ENCODE peak calls at places on chromosomes 7 and 10, in six cellular contexts. One of them, this sample, is unnamed. For H3K4me1, the result is how much of the 10 kb centered on the place peaks cover.

GRCh38 chr10:70538731-70539338 is 60.3 kb downstream of the PALD1 start:
- DNase-seq in Peyer's patch: no peak
- DNase-seq in A549: no peak
- DNase-seq in aorta: no peak
- DNase-seq in kidney: no peak
- DNase-seq in heart right ventricle: no peak
- DNase-seq in this sample: no peak

GRCh38 chr7:97179454-97180104 is 62.1 kb downstream of the SDHAF3 start:
- DNase-seq in Peyer's patch: peak
- DNase-seq in A549: peak
- DNase-seq in aorta: peak
- DNase-seq in kidney: no peak
- DNase-seq in heart right ventricle: no peak
- DNase-seq in this sample: no peak

GRCh38 chr10:104036518-104037260 is 49.0 kb downstream of the COL17A1 start:
- DNase-seq in Peyer's patch: no peak
- DNase-seq in A549: no peak
- DNase-seq in aorta: no peak
- DNase-seq in kidney: no peak
- DNase-seq in heart right ventricle: no peak
- DNase-seq in this sample: no peak

GRCh38 chr10:130737622-130738021 is 573.9 kb downstream of the TCERG1L start:
- DNase-seq in Peyer's patch: no peak
- DNase-seq in A549: no peak
- DNase-seq in aorta: no peak
- DNase-seq in kidney: peak
- DNase-seq in heart right ventricle: no peak
- DNase-seq in this sample: no peak

GRCh38 chr10:117306674-117307073 is 65.8 kb downstream of the SLC18A2 start:
- DNase-seq in Peyer's patch: no peak
- DNase-seq in A549: no peak
- DNase-seq in aorta: no peak
- DNase-seq in kidney: no peak
- DNase-seq in heart right ventricle: no peak
- DNase-seq in this sample: no peak

GRCh38 chr10:120689766-120690539 is 161.2 kb upstream of the WDR11 start:
- DNase-seq in Peyer's patch: no peak
- DNase-seq in A549: no peak
- DNase-seq in aorta: no peak
- DNase-seq in kidney: no peak
- DNase-seq in heart right ventricle: no peak
- DNase-seq in this sample: no peak

GRCh38 chr7:96069361-96069760 is 252.5 kb downstream of the SLC25A13 start:
- DNase-seq in Peyer's patch: no peak
- DNase-seq in A549: no peak
- DNase-seq in aorta: no peak
- DNase-seq in kidney: no peak
- DNase-seq in heart right ventricle: no peak
- DNase-seq in this sample: no peak

GRCh38 chr10:86315543-86315942 is 51.1 kb downstream of the GRID1 start:
- DNase-seq in Peyer's patch: no peak
- DNase-seq in A549: no peak
- DNase-seq in aorta: no peak
- DNase-seq in kidney: no peak
- DNase-seq in heart right ventricle: no peak
- DNase-seq in this sample: no peak

GRCh38 chr10:3424102-3424803 is 251.7 kb upstream of the PITRM1 start:
- DNase-seq in Peyer's patch: no peak
- DNase-seq in A549: no peak
- DNase-seq in aorta: peak
- DNase-seq in kidney: no peak
- DNase-seq in heart right ventricle: peak
- DNase-seq in this sample: peak

GRCh38 chr7:128217972-128218652 is 23.0 kb upstream of the LEP start:
- DNase-seq in Peyer's patch: no peak
- DNase-seq in A549: peak
- DNase-seq in aorta: no peak
- DNase-seq in kidney: no peak
- DNase-seq in heart right ventricle: no peak
- DNase-seq in this sample: no peak

GRCh38 chr7:78792006-78792405 is 661.5 kb downstream of the MAGI2 start:
- DNase-seq in Peyer's patch: no peak
- DNase-seq in A549: no peak
- DNase-seq in aorta: no peak
- DNase-seq in kidney: no peak
- DNase-seq in heart right ventricle: no peak
- DNase-seq in this sample: no peak

GRCh38 chr10:131706952-131707351 is 193.9 kb upstream of the PPP2R2D start:
- DNase-seq in Peyer's patch: peak
- DNase-seq in A549: no peak
- DNase-seq in aorta: no peak
- DNase-seq in kidney: no peak
- DNase-seq in heart right ventricle: no peak
- DNase-seq in this sample: no peak

GRCh38 chr7:123627859-123628258 is 26.2 kb downstream of the ASB15 start:
- DNase-seq in Peyer's patch: no peak
- DNase-seq in A549: no peak
- DNase-seq in aorta: no peak
- DNase-seq in kidney: no peak
- DNase-seq in heart right ventricle: no peak
- DNase-seq in this sample: no peak

GRCh38 chr10:17217661-17218306 is 10.3 kb upstream of the VIM start:
- DNase-seq in Peyer's patch: no peak
- DNase-seq in A549: no peak
- DNase-seq in aorta: no peak
- DNase-seq in kidney: no peak
- DNase-seq in heart right ventricle: no peak
- DNase-seq in this sample: no peak

GRCh38 chr7:130387628-130388403 is 7.5 kb downstream of the CPA1 start:
- DNase-seq in Peyer's patch: no peak
- DNase-seq in A549: no peak
- DNase-seq in aorta: no peak
- DNase-seq in kidney: no peak
- DNase-seq in heart right ventricle: no peak
- DNase-seq in this sample: no peak

GRCh38 chr7:7422641-7423040 is 113.0 kb downstream of the COL28A1 start:
- DNase-seq in Peyer's patch: no peak
- DNase-seq in A549: no peak
- DNase-seq in aorta: no peak
- DNase-seq in kidney: no peak
- DNase-seq in heart right ventricle: no peak
- DNase-seq in this sample: no peak

GRCh38 chr10:118953999-118954398 is 75.5 kb upstream of the NANOS1 start:
- DNase-seq in Peyer's patch: no peak
- DNase-seq in A549: no peak
- DNase-seq in aorta: no peak
- DNase-seq in kidney: no peak
- DNase-seq in heart right ventricle: no peak
- DNase-seq in this sample: no peak

GRCh38 chr7:155189600-155189989 is 108.1 kb upstream of the INSIG1 start:
- DNase-seq in Peyer's patch: no peak
- DNase-seq in A549: no peak
- DNase-seq in aorta: no peak
- DNase-seq in kidney: no peak
- DNase-seq in heart right ventricle: no peak
- DNase-seq in this sample: no peak

GRCh38 chr7:142785841-142786250 is 15.1 kb downstream of the PRSS2 start:
- DNase-seq in Peyer's patch: peak
- DNase-seq in A549: no peak
- DNase-seq in aorta: no peak
- DNase-seq in kidney: no peak
- DNase-seq in heart right ventricle: no peak
- DNase-seq in this sample: no peak

GRCh38 chr7:44490351-44491200 is at the start of gene NUDCD3:
- DNase-seq in Peyer's patch: peak
- DNase-seq in A549: peak
- DNase-seq in aorta: peak
- DNase-seq in kidney: peak
- DNase-seq in heart right ventricle: peak
- DNase-seq in this sample: peak

GRCh38 chr10:48470115-48470892 is 134.6 kb downstream of the ARHGAP22 start:
- DNase-seq in Peyer's patch: peak
- DNase-seq in A549: no peak
- DNase-seq in aorta: no peak
- DNase-seq in kidney: peak
- DNase-seq in heart right ventricle: no peak
- DNase-seq in this sample: no peak

GRCh38 chr7:15554744-15555143 is 7.1 kb downstream of the AGMO start:
- DNase-seq in Peyer's patch: no peak
- DNase-seq in A549: no peak
- DNase-seq in aorta: no peak
- DNase-seq in kidney: no peak
- DNase-seq in heart right ventricle: no peak
- DNase-seq in this sample: no peak

GRCh38 chr10:129466703-129467345 is at the start of gene MGMT:
- DNase-seq in Peyer's patch: peak
- DNase-seq in A549: peak
- DNase-seq in aorta: peak
- DNase-seq in kidney: peak
- DNase-seq in heart right ventricle: peak
- DNase-seq in this sample: peak

GRCh38 chr7:107172318-107173032 is 3.7 kb downstream of the HBP1 start:
- DNase-seq in Peyer's patch: no peak
- DNase-seq in A549: no peak
- DNase-seq in aorta: no peak
- DNase-seq in kidney: no peak
- DNase-seq in heart right ventricle: no peak
- DNase-seq in this sample: no peak

GRCh38 chr7:107173691-107174406 is 5.0 kb downstream of the HBP1 start:
- DNase-seq in Peyer's patch: no peak
- DNase-seq in A549: no peak
- DNase-seq in aorta: no peak
- DNase-seq in kidney: no peak
- DNase-seq in heart right ventricle: no peak
- DNase-seq in this sample: no peak

GRCh38 chr7:107170051-107170661 is 1.4 kb downstream of the HBP1 start:
- DNase-seq in Peyer's patch: no peak
- DNase-seq in A549: no peak
- DNase-seq in aorta: no peak
- DNase-seq in kidney: no peak
- DNase-seq in heart right ventricle: no peak
- DNase-seq in this sample: no peak

GRCh38 chr7:107171496-107171895 is 2.7 kb downstream of the HBP1 start:
- DNase-seq in Peyer's patch: no peak
- DNase-seq in A549: no peak
- DNase-seq in aorta: no peak
- DNase-seq in kidney: peak
- DNase-seq in heart right ventricle: no peak
- DNase-seq in this sample: no peak

DNA sequence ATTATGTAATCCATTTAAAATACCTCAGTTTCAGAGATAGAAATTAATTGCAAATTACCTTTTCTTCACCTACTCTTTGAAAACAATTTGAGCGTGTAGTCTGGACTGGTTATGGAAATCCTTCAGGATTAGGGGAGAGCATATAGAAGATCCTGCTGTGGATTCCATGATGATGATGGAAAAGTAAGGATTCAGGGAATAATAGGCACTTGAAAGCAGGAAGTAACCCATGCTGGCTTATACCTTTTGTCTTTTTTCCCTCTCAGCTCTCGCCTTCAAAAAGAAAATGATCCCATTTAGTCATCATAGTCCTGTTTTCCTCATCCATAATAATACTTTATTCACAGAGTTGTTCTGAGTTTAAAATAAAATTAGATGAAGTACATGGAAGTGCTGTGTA is 4.4 kb downstream of the HBP1 start:
- DNase-seq in Peyer's patch: no peak
- DNase-seq in A549: no peak
- DNase-seq in aorta: no peak
- DNase-seq in kidney: no peak
- DNase-seq in heart right ventricle: no peak
- DNase-seq in this sample: no peak
- H3K4me1 ChIP-seq in Peyer's patch: under half
- H3K4me1 ChIP-seq in A549: under half
- H3K4me1 ChIP-seq in aorta: under half
- H3K4me1 ChIP-seq in kidney: under half
- H3K4me1 ChIP-seq in heart right ventricle: half or more
- H3K4me1 ChIP-seq in this sample: half or more

DNA sequence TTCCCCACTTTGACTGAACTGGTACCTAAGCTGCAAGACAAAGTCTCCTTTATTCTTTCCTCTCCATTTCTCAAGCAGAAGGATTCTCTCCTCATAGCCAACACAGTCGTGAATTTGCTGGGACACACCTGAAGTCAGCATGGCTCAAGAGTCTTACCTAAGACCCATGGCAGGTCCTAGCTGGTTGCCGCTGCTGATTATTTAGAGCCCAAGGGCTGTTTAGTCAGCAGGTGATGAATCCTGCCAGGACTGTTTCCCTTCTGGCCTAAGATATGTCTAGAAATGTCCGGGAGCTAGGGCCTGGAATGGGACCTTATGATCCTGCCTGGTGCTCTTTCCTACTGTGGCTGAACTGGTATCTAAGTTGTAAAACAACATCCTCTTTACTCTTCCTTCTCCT is 82.8 kb downstream of the AHCYL2 start:
- DNase-seq in Peyer's patch: no peak
- DNase-seq in A549: no peak
- DNase-seq in aorta: no peak
- DNase-seq in kidney: no peak
- DNase-seq in heart right ventricle: no peak
- DNase-seq in this sample: no peak
- H3K27ac ChIP-seq in Peyer's patch: no peak
- H3K27ac ChIP-seq in A549: no peak
- H3K27ac ChIP-seq in aorta: no peak
- H3K27ac ChIP-seq in kidney: no peak
- H3K27ac ChIP-seq in heart right ventricle: no peak
- H3K27ac ChIP-seq in this sample: no peak

GRCh38 chr7:138887085-138887705 is 89.2 kb upstream of the ATP6V0A4 start:
- DNase-seq in Peyer's patch: no peak
- DNase-seq in A549: no peak
- DNase-seq in aorta: no peak
- DNase-seq in kidney: no peak
- DNase-seq in heart right ventricle: no peak
- DNase-seq in this sample: no peak
- H3K4me1 ChIP-seq in Peyer's patch: under half
- H3K4me1 ChIP-seq in A549: under half
- H3K4me1 ChIP-seq in aorta: under half
- H3K4me1 ChIP-seq in kidney: under half
- H3K4me1 ChIP-seq in heart right ventricle: under half
- H3K4me1 ChIP-seq in this sample: under half

DNA sequence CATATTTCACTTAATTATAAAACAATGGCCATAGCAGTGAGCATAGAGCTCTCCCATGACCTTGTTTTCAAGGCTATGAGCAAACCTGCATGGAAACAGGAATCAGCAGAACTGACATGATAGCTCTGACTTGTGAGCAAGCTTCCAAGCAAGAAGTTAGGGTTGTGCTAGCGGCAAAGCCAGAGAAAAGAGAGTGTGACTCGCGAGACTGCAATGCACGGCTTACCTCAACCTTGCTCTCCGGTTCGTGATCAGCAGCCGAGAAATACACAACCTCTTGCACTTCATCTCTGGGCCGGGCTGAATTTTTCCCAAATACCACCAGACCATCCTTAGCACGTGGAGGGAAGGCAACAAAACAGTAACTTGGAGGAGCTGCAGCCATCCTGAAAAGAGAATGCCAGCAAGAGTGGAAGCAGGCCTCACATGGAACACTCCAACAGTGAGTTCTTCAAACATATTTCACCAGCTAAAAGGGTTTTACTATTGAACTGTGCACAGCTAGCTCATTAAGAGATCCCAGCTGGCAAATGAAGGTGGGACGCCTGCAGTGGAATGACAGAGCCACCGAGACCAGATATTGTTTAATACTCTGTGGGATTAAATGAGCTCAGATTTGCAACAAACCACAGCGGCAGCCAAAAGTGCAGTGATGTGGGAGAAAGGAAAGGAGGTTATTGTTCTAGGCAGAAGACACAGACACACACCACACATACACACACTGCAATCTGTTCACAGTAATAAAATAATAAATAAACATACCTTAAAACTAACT is 20.7 kb downstream of the SCRN1 start:
- DNase-seq in Peyer's patch: no peak
- DNase-seq in A549: no peak
- DNase-seq in aorta: no peak
- DNase-seq in kidney: no peak
- DNase-seq in heart right ventricle: no peak
- DNase-seq in this sample: no peak
- H3K27ac ChIP-seq in Peyer's patch: no peak
- H3K27ac ChIP-seq in A549: no peak
- H3K27ac ChIP-seq in aorta: no peak
- H3K27ac ChIP-seq in kidney: no peak
- H3K27ac ChIP-seq in heart right ventricle: no peak
- H3K27ac ChIP-seq in this sample: no peak